ENCODE peak calls at places on chromosomes 3 and 15, in five cellular contexts. O is testis; J is PC-3; R is lower lobe of right lung; Q is CD8-positive, alpha-beta T cell. A is an unnamed sample.

GRCh38 chr3:149654188-149654601 is 3.6 kb downstream of the WWTR1 start:
- DNase-seq in O (no peak), J (peak; percentile 64), R (no peak), Q (no peak), A (no peak)

GRCh38 chr3:107969994-107970896 is 120.6 kb downstream of the CD47 start:
- DNase-seq in O (no peak), J (peak; percentile 90), R (no peak), Q (no peak), A (no peak)

GRCh38 chr3:38645601-38646000 is 3.9 kb downstream of the SCN5A start:
- DNase-seq in O (no peak), J (no peak), R (no peak), Q (no peak), A (no peak)

GRCh38 chr3:186319988-186320387 is 42.0 kb downstream of the DGKG start:
- DNase-seq in O (no peak), J (no peak), R (no peak), Q (no peak), A (no peak)

GRCh38 chr15:98838387-98839259 is 169.0 kb downstream of the PGPEP1L start:
- DNase-seq in O (no peak), J (no peak), R (no peak), Q (no peak), A (no peak)

GRCh38 chr3:142366434-142366833 is 81.4 kb downstream of the XRN1 start:
- DNase-seq in O (no peak), J (peak; percentile 45), R (no peak), Q (no peak), A (no peak)

GRCh38 chr3:126268866-126269265 is 88.3 kb downstream of the KLF15 start:
- DNase-seq in O (no peak), J (no peak), R (no peak), Q (no peak), A (no peak)

GRCh38 chr3:27976933-27977332 is 254.8 kb upstream of the EOMES start:
- DNase-seq in O (no peak), J (peak; percentile 66), R (no peak), Q (no peak), A (peak; percentile 48)

GRCh38 chr3:72973786-72974185 is 22.8 kb upstream of the PPP4R2 start:
- DNase-seq in O (no peak), J (no peak), R (no peak), Q (no peak), A (no peak)

GRCh38 chr3:16883726-16884083 is 1.1 kb upstream of the PLCL2 start:
- DNase-seq in O (no peak), J (no peak), R (no peak), Q (no peak), A (no peak)

GRCh38 chr3:15440891-15441290 is 13.5 kb downstream of the EAF1 start:
- DNase-seq in O (peak; percentile 7), J (no peak), R (no peak), Q (no peak), A (peak; percentile 31)

GRCh38 chr3:127570520-127570919 is 20.0 kb downstream of the TPRA1 start:
- DNase-seq in O (no peak), J (no peak), R (no peak), Q (no peak), A (no peak)

GRCh38 chr3:24202071-24202470 is 257.0 kb downstream of the NR1D2 start:
- DNase-seq in O (no peak), J (no peak), R (no peak), Q (no peak), A (no peak)

GRCh38 chr15:91849180-91849579 is 4.3 kb upstream of the SLCO3A1 start:
- DNase-seq in O (no peak), J (no peak), R (no peak), Q (no peak), A (no peak)

GRCh38 chr3:109642042-109642441 is 304.7 kb upstream of the DPPA4 start:
- DNase-seq in O (no peak), J (peak; percentile 81), R (no peak), Q (no peak), A (peak; percentile 8)

GRCh38 chr3:109731639-109732473 is 394.5 kb upstream of the DPPA4 start:
- DNase-seq in O (peak; percentile 87), J (peak; percentile 84), R (no peak), Q (peak; percentile 47), A (peak; percentile 12)

GRCh38 chr3:104360038-104360437 is 1006.7 kb upstream of the ALCAM start:
- DNase-seq in O (no peak), J (no peak), R (no peak), Q (no peak), A (no peak)

GRCh38 chr3:30477149-30477921 is 129.1 kb upstream of the TGFBR2 start:
- DNase-seq in O (no peak), J (no peak), R (no peak), Q (no peak), A (no peak)
- H3K27ac ChIP-seq in O (no peak overlapping the region), J (peak overlapping the region; percentile 70), R (no peak overlapping the region), Q (no peak overlapping the region), A (peak overlapping the region; percentile 60)

GRCh38 chr3:58023536-58023935 is 15.3 kb downstream of the FLNB start:
- DNase-seq in O (no peak), J (no peak), R (no peak), Q (no peak), A (no peak)
- H3K27ac ChIP-seq in O (no peak overlapping the region), J (peak overlapping the region; percentile 2), R (no peak overlapping the region), Q (no peak overlapping the region), A (peak overlapping the region; percentile 63)

DNA sequence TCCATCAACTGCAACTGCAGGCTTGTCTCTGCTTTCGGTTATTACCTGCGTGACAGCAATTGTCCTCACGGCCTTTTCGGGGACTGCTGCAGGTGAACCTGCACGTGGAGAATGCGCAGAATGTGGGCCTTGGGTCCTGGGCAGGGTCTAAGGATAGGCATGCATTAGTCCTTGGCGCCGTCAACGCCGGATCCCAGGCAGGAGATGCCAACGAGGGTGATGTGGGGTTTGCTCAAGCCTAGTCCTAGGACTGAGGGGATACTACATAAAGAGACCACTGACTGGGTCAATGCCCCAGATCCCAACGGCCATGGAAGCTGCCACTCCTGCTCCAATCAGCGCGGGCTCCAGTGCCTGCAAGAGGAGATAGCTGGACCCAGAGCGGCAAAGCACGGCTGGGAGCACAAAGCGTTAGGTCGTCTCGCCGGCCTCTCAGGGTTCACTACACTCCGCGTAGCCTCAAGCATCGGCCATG is 448 bp upstream of the RBM15B start:
- DNase-seq in O (no peak), J (no peak), R (no peak), Q (no peak), A (no peak)
- H3K27ac ChIP-seq in O (peak overlapping the region; percentile 59), J (no peak overlapping the region), R (peak overlapping the region; percentile 86), Q (peak overlapping the region; percentile 71), A (peak overlapping the region; percentile 87)

GRCh38 chr3:12451960-12452359 is 32.3 kb upstream of the TSEN2 start:
- DNase-seq in O (no peak), J (no peak), R (no peak), Q (no peak), A (no peak)

GRCh38 chr3:12454808-12455121 is 29.5 kb upstream of the TSEN2 start:
- DNase-seq in O (no peak), J (peak; percentile 77), R (no peak), Q (no peak), A (no peak)

GRCh38 chr3:12454076-12454807 is 30.0 kb upstream of the TSEN2 start:
- DNase-seq in O (no peak), J (peak; percentile 83), R (no peak), Q (no peak), A (no peak)

GRCh38 chr3:12451481-12451880 is 32.8 kb upstream of the TSEN2 start:
- DNase-seq in O (no peak), J (no peak), R (no peak), Q (no peak), A (no peak)

GRCh38 chr3:12452361-12453330 is 31.6 kb upstream of the TSEN2 start:
- DNase-seq in O (no peak), J (no peak), R (peak; percentile 87), Q (no peak), A (no peak)
- H3K27ac ChIP-seq in O (no peak overlapping the region), J (peak overlapping the region; percentile 94), R (no peak overlapping the region), Q (no peak overlapping the region), A (no peak overlapping the region)

GRCh38 chr15:77981281-77982126 is 96.0 kb downstream of the TBC1D2B start:
- DNase-seq in O (no peak), J (no peak), R (no peak), Q (no peak), A (no peak)

GRCh38 chr15:77974098-77974414 is 103.5 kb downstream of the TBC1D2B start:
- DNase-seq in O (peak; percentile 25), J (no peak), R (peak; percentile 66), Q (no peak), A (no peak)

GRCh38 chr15:77974416-77975331 is 102.8 kb downstream of the TBC1D2B start:
- DNase-seq in O (no peak), J (no peak), R (no peak), Q (no peak), A (no peak)

GRCh38 chr15:77980094-77980493 is 97.4 kb downstream of the TBC1D2B start:
- DNase-seq in O (no peak), J (no peak), R (no peak), Q (no peak), A (no peak)

DNA sequence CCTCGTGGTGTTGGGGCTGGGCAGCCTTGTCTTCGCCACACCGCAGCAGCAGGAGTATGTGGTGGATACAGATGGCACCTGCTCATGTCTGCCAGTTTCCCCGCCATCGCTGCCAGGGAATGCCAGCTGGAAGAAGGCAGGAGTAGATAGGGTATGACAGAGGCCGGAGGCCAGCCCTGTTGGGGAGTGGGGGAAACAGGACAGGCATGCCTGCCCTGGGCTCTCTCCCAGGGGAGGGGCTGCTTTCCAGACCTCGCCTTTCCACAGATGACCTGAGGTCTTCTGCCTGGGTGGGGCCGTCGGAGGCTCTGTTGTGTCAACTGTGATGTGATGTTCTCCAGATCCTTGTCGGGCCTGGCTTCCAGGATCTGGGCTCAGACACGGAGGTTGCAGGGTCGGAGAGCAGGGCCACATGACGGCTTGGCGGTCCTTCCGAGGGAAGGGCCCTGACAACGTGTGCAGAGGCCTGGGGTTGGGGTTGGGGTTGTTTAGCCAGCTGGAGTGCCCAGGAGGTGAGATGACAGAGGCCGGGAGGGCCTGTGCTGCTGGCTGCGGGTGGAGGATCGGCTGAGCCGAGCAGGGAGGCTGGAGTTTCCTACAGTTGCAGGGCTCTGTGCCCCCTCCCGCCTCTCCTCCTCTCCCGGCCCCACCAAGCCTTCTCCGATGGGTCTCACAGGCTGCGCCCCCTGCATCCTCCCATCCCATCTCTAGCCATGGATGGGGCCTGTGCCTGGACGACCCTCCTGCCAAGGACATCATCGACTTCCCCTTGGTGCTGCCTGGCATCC is 102.0 kb downstream of the TBC1D2B start:
- DNase-seq in O (peak; percentile 28), J (no peak), R (no peak), Q (no peak), A (no peak)
- H3K27ac ChIP-seq in O (no peak overlapping the region), J (no peak overlapping the region), R (peak overlapping the region; percentile 31), Q (no peak overlapping the region), A (no peak overlapping the region)

A was measured in epithelial cell of prostate.